ENCODE peak calls at places on chromosomes 4 and X, in six cellular contexts. C, O, A, S, J and H are unnamed samples.

GRCh38 chr4:137312257-137312656 is 220.0 kb downstream of the PCDH18 start:
- DNase-seq in C (no peak), O (no peak), A (no peak), S (no peak), J (no peak), H (no peak)

GRCh38 chr4:35934370-35934981 is 309.8 kb downstream of the ARAP2 start:
- DNase-seq in C (no peak), O (no peak), A (no peak), S (no peak), J (peak; percentile 4), H (no peak)

GRCh38 chr4:38976308-38976707 is 55.9 kb downstream of the TMEM156 start:
- DNase-seq in C (no peak), O (no peak), A (no peak), S (no peak), J (no peak), H (no peak)

GRCh38 chr4:110705440-110705782 is 82.5 kb upstream of the PITX2 start:
- DNase-seq in C (no peak), O (no peak), A (no peak), S (no peak), J (no peak), H (no peak)

GRCh38 chrX:38660395-38661179 is 99.2 kb downstream of the TSPAN7 start:
- DNase-seq in C (peak; percentile 26), O (no peak), A (no peak), S (no peak), J (no peak), H (no peak)

GRCh38 chr4:4869731-4870483 is 10.4 kb downstream of the MSX1 start:
- DNase-seq in C (no peak), O (no peak), A (no peak), S (no peak), J (no peak), H (no peak)

GRCh38 chrX:2484721-2485459 is 15.9 kb downstream of the DHRSX start:
- DNase-seq in C (no peak), O (peak; percentile 37), A (no peak), S (no peak), J (no peak), H (no peak)

GRCh38 chr4:76458829-76459228 is 23.8 kb downstream of the SHROOM3 start:
- DNase-seq in C (no peak), O (no peak), A (no peak), S (no peak), J (no peak), H (no peak)

GRCh38 chr4:127410201-127410600 is 222.6 kb upstream of the INTU start:
- DNase-seq in C (no peak), O (no peak), A (no peak), S (no peak), J (no peak), H (no peak)

GRCh38 chr4:8643986-8644385 is 51.4 kb downstream of the CPZ start:
- DNase-seq in C (no peak), O (no peak), A (no peak), S (no peak), J (no peak), H (peak; percentile 38)

GRCh38 chr4:7115557-7116340 is 47.9 kb upstream of the GRPEL1 start:
- DNase-seq in C (no peak), O (no peak), A (no peak), S (no peak), J (no peak), H (no peak)

GRCh38 chr4:120557372-120557771 is 365.2 kb downstream of the PRDM5 start:
- DNase-seq in C (no peak), O (no peak), A (no peak), S (no peak), J (no peak), H (no peak)

GRCh38 chr4:145731026-145731425 is 51.1 kb downstream of the C4orf51 start:
- DNase-seq in C (peak; percentile 85), O (no peak), A (no peak), S (no peak), J (no peak), H (no peak)

GRCh38 chr4:128574706-128575105 is 234.8 kb upstream of the JADE1 start:
- DNase-seq in C (peak; percentile 93), O (peak; percentile 92), A (peak; percentile 49), S (no peak), J (peak; percentile 79), H (no peak)

GRCh38 chrX:54540289-54540688 is 10.3 kb downstream of the GNL3L start:
- DNase-seq in C (no peak), O (no peak), A (peak; percentile 14), S (no peak), J (no peak), H (no peak)

GRCh38 chr4:171390626-171391025 is 422.6 kb upstream of the GALNTL6 start:
- DNase-seq in C (no peak), O (no peak), A (no peak), S (no peak), J (no peak), H (no peak)
- TF ChIP-seq CTCF in C (no peak), O (no peak), A (no peak), S (no peak), J (no peak), H (no peak)

DNA sequence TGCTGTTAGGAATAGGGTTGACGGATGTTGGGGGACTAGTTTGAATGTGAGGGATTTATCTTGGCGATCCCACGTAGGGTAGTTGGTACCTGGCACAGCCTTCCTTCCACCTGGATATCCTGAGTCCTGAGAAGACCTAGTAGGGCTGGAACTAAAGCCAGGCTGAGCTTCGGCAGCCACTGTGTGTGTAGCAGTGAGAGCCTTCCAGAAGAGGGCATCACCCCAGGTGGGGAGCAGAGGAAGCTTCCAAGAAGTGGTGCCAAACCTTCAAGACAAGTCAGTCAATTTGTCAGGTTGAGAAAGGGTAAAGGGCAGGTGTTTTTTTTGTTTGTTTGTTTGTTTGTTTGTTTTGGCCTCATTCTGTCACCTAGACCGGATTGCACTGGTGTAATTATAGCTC is 1.2 kb upstream of the FGFBP2 start:
- DNase-seq in C (no peak), O (no peak), A (no peak), S (no peak), J (no peak), H (no peak)
- TF ChIP-seq CTCF in C (peak; percentile 4), O (no peak), A (no peak), S (peak; percentile 9), J (peak; percentile 25), H (no peak)

DNA sequence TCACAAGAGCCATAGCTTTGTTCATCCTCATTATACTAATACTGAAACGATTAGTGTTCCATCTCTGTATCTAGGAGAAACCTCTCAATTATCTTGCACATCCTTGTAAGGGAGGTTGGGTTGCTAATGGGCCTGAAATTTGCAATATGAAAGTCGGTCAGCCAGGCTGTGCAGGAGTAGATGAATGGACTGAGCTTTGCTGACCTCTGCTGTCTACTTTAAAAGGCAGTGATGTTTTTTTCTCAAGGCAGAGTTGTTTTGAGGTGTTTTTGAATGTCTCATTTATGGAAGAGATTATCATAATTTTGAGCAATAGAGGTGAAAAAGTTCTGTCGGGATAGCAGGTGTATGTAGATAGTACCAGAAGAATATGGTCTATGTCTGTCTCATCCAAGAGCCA is 47.9 kb upstream of the LINC00632 start:
- DNase-seq in C (no peak), O (no peak), A (no peak), S (no peak), J (no peak), H (no peak)
- TF ChIP-seq CTCF in C (no peak), O (peak; percentile 31), A (no peak), S (no peak), J (no peak), H (no peak)

GRCh38 chr4:138553001-138553845 is 311.1 kb upstream of the SLC7A11 start:
- DNase-seq in C (no peak), O (no peak), A (no peak), S (no peak), J (no peak), H (no peak)
- TF ChIP-seq CTCF in C (no peak), O (no peak), A (no peak), S (no peak), J (no peak), H (no peak)

DNA sequence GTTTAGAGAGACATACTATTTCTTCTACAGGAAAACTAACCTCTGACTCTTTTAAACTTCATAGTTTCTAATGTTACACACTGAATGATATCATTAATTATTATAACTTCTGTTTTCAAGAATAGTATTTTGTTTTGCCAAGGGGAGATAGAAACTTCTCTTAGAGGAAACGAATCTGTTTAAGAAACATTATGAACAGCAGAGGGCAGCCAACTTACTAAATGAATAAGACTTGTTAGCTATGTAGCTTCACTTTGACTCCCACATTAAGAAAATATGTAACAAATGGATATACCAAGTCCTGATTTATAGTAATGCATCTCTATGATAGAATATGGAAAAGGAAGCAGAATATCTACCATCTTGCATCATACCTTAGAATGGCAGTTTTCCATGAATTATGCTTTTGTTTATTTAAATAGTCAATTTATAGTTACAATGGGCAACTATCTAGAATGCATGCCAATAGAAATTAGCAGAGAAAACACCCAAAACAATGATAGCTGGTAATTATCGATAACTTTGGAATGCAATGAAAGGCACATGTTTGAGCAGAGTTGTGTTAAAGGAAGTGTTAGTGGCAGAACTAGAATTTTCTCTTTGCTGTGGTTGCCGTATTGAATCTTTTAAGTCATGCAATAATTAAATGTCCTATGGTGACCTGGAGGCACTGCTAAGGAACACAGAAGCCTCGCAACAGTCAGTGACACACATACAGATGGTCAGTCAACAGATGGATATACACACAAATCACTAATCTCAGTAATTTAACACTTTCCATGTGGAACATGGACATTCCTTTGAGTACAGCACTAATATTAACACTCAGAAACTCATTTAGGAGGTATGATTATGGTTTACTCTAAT is 105.7 kb upstream of the PDLIM3 start:
- DNase-seq in C (no peak), O (no peak), A (no peak), S (peak; percentile 61), J (no peak), H (no peak)
- TF ChIP-seq CTCF in C (peak; percentile 54), O (peak; percentile 62), A (peak; percentile 59), S (peak; percentile 39), J (peak; percentile 28), H (peak; percentile 62)

GRCh38 chrX:21728276-21728968 is 29.5 kb downstream of the SMPX start:
- DNase-seq in C (no peak), O (no peak), A (no peak), S (no peak), J (no peak), H (no peak)

GRCh38 chrX:21723814-21724213 is 34.1 kb downstream of the SMPX start:
- DNase-seq in C (no peak), O (no peak), A (no peak), S (no peak), J (no peak), H (no peak)

GRCh38 chrX:21723097-21723496 is 34.8 kb downstream of the SMPX start:
- DNase-seq in C (no peak), O (no peak), A (no peak), S (no peak), J (no peak), H (no peak)

GRCh38 chrX:21725916-21726315 is 32.0 kb downstream of the SMPX start:
- DNase-seq in C (no peak), O (no peak), A (no peak), S (no peak), J (no peak), H (no peak)

DNA sequence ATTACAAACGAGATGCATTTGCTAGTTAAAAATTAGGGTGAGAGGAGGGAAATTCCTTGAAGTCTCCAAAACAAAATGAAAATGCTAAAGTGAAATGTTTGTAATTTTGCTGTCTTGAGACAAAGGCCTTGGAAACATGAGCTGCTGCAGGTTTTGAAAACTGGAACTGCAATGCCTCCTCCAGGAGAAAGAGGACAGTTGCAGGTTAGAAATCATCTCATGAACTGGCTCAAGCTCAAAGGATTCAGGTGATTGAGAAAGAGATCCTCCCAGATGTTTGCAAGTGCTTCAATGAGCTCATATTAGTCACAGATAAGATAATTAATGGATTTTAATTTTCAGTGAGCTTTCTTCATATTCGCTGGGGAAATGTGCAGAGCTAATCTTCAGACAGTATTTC is 32.4 kb downstream of the SMPX start:
- DNase-seq in C (no peak), O (peak; percentile 15), A (no peak), S (no peak), J (peak; percentile 7), H (no peak)
- TF ChIP-seq CTCF in C (peak; percentile 46), O (no peak), A (peak; percentile 30), S (peak; percentile 43), J (no peak), H (no peak)